ENCODE peak calls at places on chromosome 14, in four cellular contexts. Z, T, A and D are unnamed samples.

GRCh38 chr14:90454041-90455000 is 57.5 kb downstream of the CALM1 start:
- DNase-seq in T (peak), A (no peak), Z (peak), D (no peak)

GRCh38 chr14:68401320-68401719 is 391.5 kb downstream of the ZFP36L1 start:
- DNase-seq in A (no peak), Z (no peak), T (peak), D (no peak)

GRCh38 chr14:103257211-103257962 is 76.7 kb upstream of the EIF5 start:
- DNase-seq in Z (no peak), T (peak), A (no peak), D (no peak)

GRCh38 chr14:103552011-103552797 is 10.3 kb downstream of the BAG5 start:
- DNase-seq in A (no peak), T (peak), Z (peak), D (no peak)

GRCh38 chr14:77490347-77490986 is 8.1 kb downstream of the ISM2 start:
- DNase-seq in T (no peak), Z (no peak), A (no peak), D (no peak)

GRCh38 chr14:25055998-25056687 is 6.2 kb upstream of the STXBP6 start:
- DNase-seq in T (no peak), Z (no peak), A (no peak), D (no peak)

GRCh38 chr14:34498684-34499412 is 36.8 kb upstream of the SPTSSA start:
- DNase-seq in Z (peak), T (peak), A (no peak), D (no peak)

GRCh38 chr14:99774526-99775307 is 18.5 kb upstream of the EML1 start:
- DNase-seq in T (peak), A (no peak), Z (peak), D (no peak)

GRCh38 chr14:76872796-76873432 is 46.7 kb downstream of the LRRC74A start:
- DNase-seq in A (peak), Z (peak), T (peak), D (peak)

GRCh38 chr14:76919811-76920571 is 93.8 kb downstream of the LRRC74A start:
- DNase-seq in Z (peak), T (peak), A (no peak), D (no peak)

GRCh38 chr14:81805785-81806184 is 272.1 kb upstream of the SEL1L start:
- DNase-seq in Z (no peak), T (no peak), A (no peak), D (no peak)